ENCODE peak calls at places on chromosomes 16 and 17, in six cellular contexts. U is RPMI8226; F is H9; H is ovary; O is Caki2; I is activated CD8-positive, alpha-beta T cell treated with anti-CD3 and anti-CD28 coated beads for 36 hours. K is an unnamed sample.

GRCh38 chr16:86072328-86073102 is 173.6 kb downstream of the IRF8 start:
- DNase-seq in U (peak), F (peak), H (peak), O (peak), I (peak), K (peak)

GRCh38 chr17:79987187-79987889 is 48.3 kb downstream of the TBC1D16 start:
- DNase-seq in U (no peak), F (no peak), H (no peak), O (peak), I (no peak), K (peak)

GRCh38 chr17:79620207-79621038 is 9.6 kb upstream of the RBFOX3 start:
- DNase-seq in U (no peak), F (peak), H (no peak), O (no peak), I (no peak), K (peak)

GRCh38 chr17:58308173-58308984 is 20.2 kb downstream of the TSPOAP1 start:
- DNase-seq in U (no peak), F (peak), H (no peak), O (no peak), I (no peak), K (peak)

GRCh38 chr16:53737563-53737962 is 33.6 kb downstream of the FTO start:
- DNase-seq in U (no peak), F (no peak), H (no peak), O (no peak), I (no peak), K (no peak)

GRCh38 chr17:2034806-2035548 is 5.0 kb downstream of the DPH1 start:
- DNase-seq in U (no peak), F (no peak), H (no peak), O (no peak), I (no peak), K (no peak)

GRCh38 chr17:18258356-18259038 is at the start of gene FLII:
- DNase-seq in U (peak), F (peak), H (peak), O (peak), I (peak), K (peak)

GRCh38 chr17:74770498-74771318 is 5.4 kb downstream of the NAT9 start:
- DNase-seq in U (peak), F (peak), H (no peak), O (no peak), I (peak), K (peak)